ENCODE peak calls at places on chromosomes 7 and 10, in ten cellular contexts. D, U, P, Q, O, Y, N, E, H and J are unnamed samples. For H3K36me3, the result is how much of the 10 kb centered on the place peaks cover.

GRCh38 chr10:44696496-44696895 is 214.6 kb upstream of the TMEM72 start:
- DNase-seq in D (peak), P (no peak), U (no peak), H (peak), O (peak), N (no peak), E (no peak), Y (no peak), Q (peak), J (no peak)

GRCh38 chr7:106196460-106197021 is 84.4 kb upstream of the SYPL1 start:
- DNase-seq in E (no peak), O (no peak), N (no peak), U (no peak), Q (no peak), P (no peak), D (no peak), Y (no peak), H (no peak), J (no peak)

GRCh38 chr7:116672596-116673503 is 854 bp downstream of the MET start:
- DNase-seq in Y (no peak), E (no peak), H (peak), N (no peak), P (peak), U (peak), O (peak), Q (peak), D (peak), J (peak)

GRCh38 chr7:154744226-154744860 is 258.6 kb downstream of the PAXIP1 start:
- DNase-seq in Y (no peak), Q (peak), P (no peak), U (no peak), O (no peak), D (no peak), E (no peak), N (peak), H (no peak), J (peak)

GRCh38 chr10:68235111-68235510 is 3.2 kb upstream of the ATOH7 start:
- DNase-seq in H (no peak), U (no peak), P (peak), Y (no peak), Q (no peak), D (no peak), E (no peak), N (no peak), O (no peak), J (no peak)

GRCh38 chr10:86969421-86970041 is 1.2 kb downstream of the ADIRF start:
- DNase-seq in H (peak), Q (peak), D (peak), O (peak), U (peak), E (no peak), N (no peak), Y (no peak), P (peak), J (no peak)

GRCh38 chr10:15897282-15897681 is 37.0 kb upstream of the MINDY3 start:
- DNase-seq in Y (peak), U (no peak), D (peak), E (no peak), P (peak), N (no peak), O (no peak), H (peak), Q (no peak), J (no peak)

GRCh38 chr7:140732436-140732835 is 35.9 kb downstream of the NDUFB2 start:
- DNase-seq in N (no peak), U (no peak), Y (no peak), E (no peak), D (no peak), H (no peak), O (no peak), P (no peak), Q (no peak), J (peak)

GRCh38 chr10:49323171-49323895 is 24.4 kb downstream of the C10orf71 start:
- DNase-seq in Q (no peak), N (no peak), D (no peak), P (no peak), E (no peak), O (no peak), Y (no peak), H (no peak), U (peak), J (no peak)

GRCh38 chr7:70014472-70015232 is 416.4 kb downstream of the AUTS2 start:
- DNase-seq in D (no peak), U (no peak), Q (no peak), P (no peak), H (no peak), N (no peak), Y (no peak), E (no peak), O (no peak), J (no peak)

GRCh38 chr7:73932364-73932763 is 71.4 kb downstream of the TMEM270 start:
- DNase-seq in E (no peak), D (peak), H (no peak), Y (no peak), Q (peak), P (no peak), U (no peak), N (no peak), O (no peak), J (no peak)

GRCh38 chr10:36412942-36413341 is 712.5 kb upstream of the ANKRD30A start:
- DNase-seq in H (no peak), D (no peak), U (no peak), P (peak), Q (no peak), N (no peak), Y (no peak), E (no peak), O (no peak), J (no peak)

GRCh38 chr10:94358480-94358879 is 4.3 kb downstream of the NOC3L start:
- DNase-seq in O (no peak), Q (peak), D (peak), P (peak), Y (peak), E (no peak), H (peak), U (no peak), N (no peak), J (no peak)

GRCh38 chr7:144723311-144723710 is 112.5 kb downstream of the TPK1 start:
- DNase-seq in E (no peak), H (no peak), Q (no peak), N (no peak), U (no peak), Y (no peak), P (no peak), O (no peak), D (no peak), J (no peak)

GRCh38 chr7:6359021-6359420 is 86.6 kb upstream of the CYTH3 start:
- DNase-seq in N (no peak), H (no peak), O (no peak), D (no peak), E (no peak), Y (no peak), U (no peak), P (no peak), Q (no peak), J (no peak)

GRCh38 chr10:130179640-130180039 is 43.4 kb downstream of the GLRX3 start:
- DNase-seq in H (peak), E (peak), Q (peak), Y (peak), P (peak), U (no peak), D (peak), N (no peak), O (no peak), J (peak)

GRCh38 chr7:156935250-156935649 is 14.3 kb upstream of the NOM1 start:
- DNase-seq in U (no peak), H (no peak), D (peak), Y (no peak), Q (no peak), N (no peak), O (no peak), P (peak), E (no peak), J (no peak)

GRCh38 chr10:49360271-49361177 is 35.4 kb downstream of the DRGX start:
- DNase-seq in E (no peak), P (no peak), N (peak), U (peak), Q (no peak), H (peak), O (peak), Y (peak), D (no peak), J (no peak)

GRCh38 chr10:114811769-114812353 is 9.7 kb upstream of the FHIP2A start:
- DNase-seq in D (no peak), P (no peak), H (no peak), Y (no peak), U (no peak), E (no peak), O (no peak), Q (no peak), N (no peak), J (no peak)

GRCh38 chr10:62873866-62874265 is 57.7 kb upstream of the EGR2 start:
- DNase-seq in Q (no peak), H (no peak), N (no peak), P (no peak), O (no peak), U (no peak), Y (no peak), D (no peak), E (no peak), J (no peak)

GRCh38 chr10:92184977-92185376 is 105.9 kb downstream of the CPEB3 start:
- DNase-seq in Q (no peak), Y (no peak), U (no peak), O (no peak), H (no peak), N (no peak), D (no peak), P (no peak), E (no peak), J (no peak)

GRCh38 chr7:27364344-27364758 is 121.7 kb downstream of the EVX1 start:
- DNase-seq in Y (peak), Q (peak), D (peak), N (no peak), H (peak), P (peak), O (peak), U (peak), E (no peak), J (no peak)

GRCh38 chr7:132436121-132436520 is 140.1 kb downstream of the PLXNA4 start:
- DNase-seq in N (no peak), H (no peak), Q (no peak), D (no peak), O (no peak), Y (no peak), P (no peak), U (no peak), E (no peak), J (no peak)

GRCh38 chr7:144027070-144027469 is 21.7 kb upstream of the OR2A5 start:
- DNase-seq in H (peak), N (no peak), U (no peak), Q (peak), D (peak), P (no peak), O (no peak), E (no peak), Y (no peak), J (no peak)

GRCh38 chr7:152989889-152990380 is 230.4 kb downstream of the ACTR3B start:
- DNase-seq in U (no peak), Y (no peak), E (no peak), P (peak), H (peak), O (no peak), Q (peak), N (no peak), D (peak), J (peak)

GRCh38 chr10:123995461-123996131 is 97.8 kb downstream of the CHST15 start:
- DNase-seq in Y (peak), Q (peak), D (peak), E (no peak), N (peak), O (peak), H (peak), U (peak), P (peak), J (peak)

GRCh38 chr7:24668922-24669635 is 88.2 kb downstream of the GSDME start:
- DNase-seq in U (no peak), E (no peak), D (peak), O (no peak), P (peak), Y (no peak), N (no peak), Q (peak), H (peak), J (no peak)

DNA sequence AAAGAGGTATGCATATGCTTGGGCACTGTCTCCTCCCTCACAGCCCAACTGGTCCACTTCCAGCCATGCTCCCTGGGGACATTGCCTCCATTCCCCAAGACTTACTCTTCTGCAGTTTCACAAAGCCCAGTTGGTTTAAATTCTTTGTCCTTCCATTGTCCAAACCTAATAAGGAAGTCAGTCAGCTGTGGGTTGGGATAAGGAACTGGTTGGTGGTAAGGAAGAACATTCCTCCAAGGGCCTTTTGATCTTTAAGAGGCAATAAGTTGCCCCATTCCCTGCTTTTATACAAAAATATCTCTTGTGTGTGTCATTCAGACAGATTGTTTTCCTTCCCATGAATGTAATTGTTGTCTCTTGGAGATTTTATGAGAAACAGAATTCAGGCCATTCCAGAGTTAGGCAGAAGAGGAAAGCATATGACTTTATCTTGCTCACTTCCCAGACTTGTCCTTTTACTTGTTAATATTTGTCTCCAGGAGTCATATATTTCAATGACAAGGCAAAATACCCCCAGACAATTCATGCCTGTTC is 673.7 kb downstream of the SUGCT start:
- DNase-seq in D (peak), Y (peak), E (no peak), O (no peak), H (peak), U (no peak), N (no peak), Q (peak), P (peak), J (no peak)
- H3K4me3 ChIP-seq in D (no peak), Y (no peak), E (no peak), O (no peak), H (no peak), U (no peak), N (no peak), Q (peak), P (no peak), J (no peak)

GRCh38 chr7:44114586-44115310 is 8.6 kb downstream of the POLD2 start:
- DNase-seq in P (no peak), N (no peak), U (peak), E (no peak), D (no peak), Y (no peak), H (no peak), O (no peak), Q (no peak), J (no peak)
- H3K36me3 ChIP-seq in P (under half), N (under half), U (under half), E (under half), D (under half), Y (half or more), H (under half), O (under half), Q (half or more), J (half or more)

GRCh38 chr10:687583-688286 is 1.7 kb downstream of the DIP2C start:
- DNase-seq in N (no peak), D (no peak), Y (no peak), O (no peak), Q (no peak), P (no peak), U (no peak), H (no peak), E (no peak), J (no peak)
- H3K4me3 ChIP-seq in N (peak), D (peak), Y (peak), O (peak), Q (peak), P (no peak), U (peak), H (no peak), E (no peak), J (peak)

DNA sequence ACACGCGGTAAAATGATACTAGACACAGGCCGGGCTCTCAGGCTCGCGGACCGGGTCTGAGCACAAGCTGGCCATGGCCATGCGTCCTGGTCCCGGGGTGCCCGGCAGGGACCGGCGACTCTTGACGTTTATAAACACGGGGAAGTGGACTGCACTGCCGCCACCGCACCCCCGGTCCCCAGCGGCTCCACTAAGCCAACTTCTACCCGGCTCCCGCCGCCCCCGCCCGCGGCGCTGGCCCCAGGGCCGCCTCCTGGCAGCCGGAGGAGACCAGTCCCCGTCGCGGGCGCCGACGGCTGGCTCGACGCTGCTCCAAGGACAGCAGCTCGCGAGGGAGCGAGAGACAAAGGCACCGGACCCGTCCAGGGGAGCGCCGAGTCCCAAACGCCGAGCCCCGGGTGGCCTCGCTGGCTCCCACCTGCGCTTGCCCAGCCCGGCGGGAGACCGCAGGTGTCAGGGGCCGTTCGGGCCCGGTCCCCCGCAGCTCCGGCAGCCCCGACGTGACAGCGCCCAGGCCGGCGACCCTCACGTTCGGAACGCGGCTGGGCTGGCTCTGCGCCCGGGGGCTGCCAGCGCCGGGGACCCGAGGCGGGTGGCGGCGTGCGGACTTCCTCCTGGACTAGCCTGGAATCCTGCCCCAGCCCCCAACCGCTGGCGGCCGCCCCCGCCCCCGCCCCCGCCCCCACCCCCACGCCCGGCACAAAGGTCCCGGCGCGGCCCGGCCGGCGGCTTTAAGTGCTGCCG is 517 bp downstream of the ITGB1 start:
- DNase-seq in N (peak), U (peak), D (no peak), H (peak), Y (no peak), E (peak), Q (peak), P (peak), O (peak), J (no peak)
- H3K36me3 ChIP-seq in N (under half), U (under half), D (under half), H (under half), Y (under half), E (under half), Q (under half), P (under half), O (under half), J (under half)

GRCh38 chr7:25985196-25985595 is 166.8 kb upstream of the NFE2L3 start:
- DNase-seq in E (no peak), O (no peak), U (no peak), Y (no peak), Q (no peak), D (no peak), N (no peak), H (no peak), P (no peak), J (no peak)

GRCh38 chr7:25989140-25989705 is 162.8 kb upstream of the NFE2L3 start:
- DNase-seq in Q (no peak), H (no peak), E (no peak), Y (no peak), P (no peak), U (no peak), D (no peak), O (no peak), N (no peak), J (no peak)

GRCh38 chr7:25982684-25983083 is 169.3 kb upstream of the NFE2L3 start:
- DNase-seq in N (no peak), P (no peak), Q (no peak), U (no peak), D (no peak), O (no peak), E (no peak), Y (no peak), H (no peak), J (no peak)

GRCh38 chr7:25994433-25994988 is 157.5 kb upstream of the NFE2L3 start:
- DNase-seq in N (no peak), U (no peak), Q (no peak), Y (no peak), E (peak), D (no peak), P (no peak), O (no peak), H (no peak), J (no peak)

GRCh38 chr7:25988640-25989039 is 163.4 kb upstream of the NFE2L3 start:
- DNase-seq in O (no peak), N (no peak), Q (no peak), D (no peak), E (no peak), H (no peak), P (no peak), Y (no peak), U (no peak), J (no peak)
- H3K4me3 ChIP-seq in O (no peak), N (no peak), Q (no peak), D (no peak), E (no peak), H (no peak), P (no peak), Y (no peak), U (no peak), J (no peak)

GRCh38 chr7:130921391-130922180 is 187.6 kb upstream of the KLF14 start:
- DNase-seq in D (peak), O (peak), Y (peak), N (no peak), E (no peak), Q (peak), U (peak), H (peak), P (no peak), J (no peak)

GRCh38 chr7:130926021-130926691 is 192.1 kb upstream of the KLF14 start:
- DNase-seq in N (no peak), H (no peak), Y (no peak), Q (no peak), P (no peak), U (no peak), D (no peak), O (no peak), E (peak), J (no peak)

GRCh38 chr7:130925136-130925794 is 191.3 kb upstream of the KLF14 start:
- DNase-seq in P (no peak), E (no peak), D (no peak), U (no peak), O (no peak), Y (no peak), H (no peak), Q (no peak), N (no peak), J (no peak)

GRCh38 chr7:130922206-130923112 is 188.5 kb upstream of the KLF14 start:
- DNase-seq in Q (no peak), O (no peak), U (no peak), P (no peak), H (no peak), Y (no peak), N (no peak), E (no peak), D (no peak), J (no peak)

GRCh38 chr7:130923930-130924329 is 189.9 kb upstream of the KLF14 start:
- DNase-seq in D (no peak), U (no peak), P (no peak), O (no peak), Y (no peak), E (no peak), H (no peak), Q (no peak), N (no peak), J (no peak)
- H3K36me3 ChIP-seq in D (under half), U (under half), P (under half), O (under half), Y (under half), E (under half), H (under half), Q (under half), N (under half), J (under half)